ENCODE peak calls at places on chromosomes 6 and 20, in eight cellular contexts. G, X, O, D, F, R, A and Y are unnamed samples.

GRCh38 chr6:137291441-137291840 is 72.3 kb upstream of the IFNGR1 start:
- DNase-seq in R (peak; percentile 70), D (no peak), A (no peak), G (no peak), X (peak; percentile 91), O (peak; percentile 83), F (no peak), Y (no peak)

GRCh38 chr6:707576-708236 is 14.8 kb upstream of the EXOC2 start:
- DNase-seq in X (no peak), O (peak; percentile 28), G (no peak), R (no peak), F (no peak), D (no peak), A (no peak), Y (no peak)

GRCh38 chr6:161228911-161229591 is 44.8 kb downstream of the AGPAT4 start:
- DNase-seq in X (peak; percentile 85), D (no peak), R (no peak), G (no peak), A (peak; percentile 93), O (peak; percentile 91), F (no peak), Y (no peak)

GRCh38 chr6:109690740-109691687 is at the start of the genes AK9 and FIG4:
- DNase-seq in G (peak; percentile 81), F (peak; percentile 93), R (peak; percentile 95), A (peak; percentile 89), O (peak; percentile 94), X (peak; percentile 87), D (peak; percentile 75), Y (peak; percentile 85)

GRCh38 chr6:143337201-143337949 is 113.1 kb downstream of the ADAT2 start:
- DNase-seq in F (peak; percentile 57), O (peak; percentile 16), R (no peak), D (peak; percentile 5), A (no peak), G (peak; percentile 20), X (peak; percentile 40), Y (peak; percentile 35)

GRCh38 chr6:128036808-128037570 is 136.1 kb upstream of the THEMIS start:
- DNase-seq in A (no peak), F (no peak), O (peak; percentile 16), D (no peak), X (no peak), R (no peak), G (no peak), Y (no peak)

GRCh38 chr6:168181776-168182765 is 103.1 kb upstream of the FRMD1 start:
- DNase-seq in F (peak; percentile 9), G (no peak), R (no peak), X (no peak), O (no peak), A (no peak), D (no peak), Y (no peak)

GRCh38 chr6:56279346-56280080 is 32.1 kb upstream of the COL21A1 start:
- DNase-seq in D (no peak), O (peak; percentile 61), G (no peak), R (no peak), F (no peak), A (no peak), X (peak; percentile 30), Y (no peak)

GRCh38 chr20:63964412-63964811 is 5.3 kb downstream of the ZNF512B start:
- DNase-seq in R (no peak), X (no peak), G (no peak), D (no peak), F (no peak), A (no peak), O (no peak), Y (no peak)

GRCh38 chr6:79913369-79913768 is 34.0 kb downstream of the ELOVL4 start:
- DNase-seq in F (peak; percentile 41), A (no peak), D (no peak), X (no peak), O (no peak), R (no peak), G (no peak), Y (no peak)

GRCh38 chr20:7696311-7696710 is 243.9 kb downstream of the HAO1 start:
- DNase-seq in A (no peak), X (peak; percentile 40), D (no peak), F (no peak), R (no peak), O (no peak), G (no peak), Y (no peak)

GRCh38 chr6:33950891-33951889 is 147.4 kb upstream of the MLN start:
- DNase-seq in D (no peak), R (no peak), G (no peak), O (no peak), A (no peak), X (no peak), F (no peak), Y (no peak)

GRCh38 chr20:1187605-1188171 is 2.9 kb upstream of the TMEM74B start:
- DNase-seq in R (no peak), F (no peak), A (no peak), G (no peak), O (peak; percentile 30), D (no peak), X (no peak), Y (no peak)

GRCh38 chr20:58117944-58118343 is 110.5 kb downstream of the ANKRD60 start:
- DNase-seq in O (peak; percentile 79), G (no peak), D (no peak), X (peak; percentile 36), R (no peak), F (no peak), A (peak; percentile 50), Y (no peak)

GRCh38 chr20:20373046-20373706 is 5.3 kb downstream of the INSM1 start:
- DNase-seq in G (no peak), R (no peak), X (peak; percentile 18), O (no peak), D (no peak), A (peak; percentile 53), F (no peak), Y (no peak)

GRCh38 chr6:46276571-46277142 is 105.9 kb upstream of the ENPP5 start:
- DNase-seq in X (no peak), F (no peak), O (no peak), D (no peak), R (no peak), G (no peak), A (no peak), Y (no peak)

GRCh38 chr6:29016559-29017427 is 11.7 kb upstream of the ZNF311 start:
- DNase-seq in G (peak; percentile 75), O (peak; percentile 88), R (peak; percentile 91), A (peak; percentile 68), F (peak; percentile 90), D (peak; percentile 68), X (peak; percentile 76), Y (peak; percentile 63)

GRCh38 chr20:40535816-40536215 is 153.2 kb downstream of the MAFB start:
- DNase-seq in G (no peak), A (no peak), R (no peak), X (no peak), O (no peak), F (no peak), D (no peak), Y (no peak)

GRCh38 chr20:35854697-35855434 is 83.1 kb downstream of the PHF20 start:
- DNase-seq in O (peak; percentile 55), G (no peak), X (peak; percentile 85), D (no peak), A (no peak), R (no peak), F (no peak), Y (no peak)

GRCh38 chr6:169723991-169724553 is at the start of gene PHF10:
- DNase-seq in G (no peak), D (peak; percentile 25), A (no peak), R (peak; percentile 66), F (peak; percentile 45), O (peak; percentile 32), X (no peak), Y (peak; percentile 13)

GRCh38 chr6:14743465-14744211 is 502.2 kb upstream of the JARID2 start:
- DNase-seq in O (peak; percentile 98), X (peak; percentile 99), A (peak; percentile 98), R (no peak), D (no peak), F (peak; percentile 80), G (no peak), Y (peak; percentile 59)

GRCh38 chr6:137647762-137648412 is 153.7 kb upstream of the OLIG3 start:
- DNase-seq in X (peak; percentile 67), G (no peak), R (no peak), O (no peak), A (peak; percentile 40), D (no peak), F (no peak), Y (no peak)

GRCh38 chr6:149031545-149032317 is 284.9 kb downstream of the UST start:
- DNase-seq in D (no peak), X (peak; percentile 43), G (no peak), A (peak; percentile 96), F (peak; percentile 84), R (no peak), O (peak; percentile 94), Y (no peak)

GRCh38 chr6:36627801-36628246 is 33.7 kb downstream of the SRSF3 start:
- DNase-seq in R (peak; percentile 53), O (peak; percentile 85), G (no peak), A (no peak), F (no peak), D (no peak), X (peak; percentile 26), Y (no peak)

GRCh38 chr20:10508468-10509251 is 73.6 kb downstream of the SLX4IP start:
- DNase-seq in G (no peak), A (peak; percentile 8), R (no peak), F (no peak), X (no peak), O (peak; percentile 54), D (no peak), Y (no peak)